ENCODE peak calls at places on chromosomes 5 and 9, in five cellular contexts. F, E, X, T and O are unnamed samples.
A peak's percentile ranks its signal among the peaks of the same experiment; 100 is the strongest.

GRCh38 chr5:128271071-128271470 is 187.5 kb downstream of the SLC12A2 start:
- DNase-seq in F (no peak), X (no peak), T (no peak), E (no peak), O (no peak)

GRCh38 chr5:1467341-1468246 is 22.4 kb upstream of the SLC6A3 start:
- DNase-seq in X (no peak), E (no peak), T (no peak), F (no peak), O (no peak)

GRCh38 chr9:40884072-40884901 is 244.2 kb downstream of the FOXD4L6 start:
- DNase-seq in E (no peak), F (peak; percentile 10), X (no peak), T (no peak), O (peak; percentile 86)

GRCh38 chr5:135012033-135012588 is 21.9 kb downstream of the PITX1 start:
- DNase-seq in X (no peak), F (no peak), E (no peak), T (no peak), O (peak; percentile 78)

GRCh38 chr5:73691301-73691700 is 65.3 kb downstream of the ARHGEF28 start:
- DNase-seq in F (no peak), T (no peak), E (no peak), X (no peak), O (no peak)

GRCh38 chr5:129899454-129899853 is 4.8 kb upstream of the CHSY3 start:
- DNase-seq in X (peak; percentile 60), F (no peak), T (no peak), E (no peak), O (no peak)

GRCh38 chr5:115389074-115389798 is 92.8 kb upstream of the CCDC112 start:
- DNase-seq in X (peak; percentile 20), E (no peak), T (no peak), F (no peak), O (no peak)

GRCh38 chr9:35470894-35471293 is 19.0 kb upstream of the RUSC2 start:
- DNase-seq in T (no peak), X (peak; percentile 91), E (peak; percentile 88), F (no peak), O (no peak)

GRCh38 chr9:37700900-37701299 is 50.1 kb downstream of the FRMPD1 start:
- DNase-seq in E (no peak), T (no peak), F (no peak), X (no peak), O (no peak)

GRCh38 chr5:6721442-6721841 is 8.2 kb downstream of the TENT4A start:
- DNase-seq in F (no peak), X (no peak), E (no peak), T (no peak), O (peak; percentile 82)

GRCh38 chr5:82278711-82279370 is 687 bp upstream of the RPS23 start:
- DNase-seq in F (no peak), T (no peak), E (no peak), X (no peak), O (no peak)

GRCh38 chr5:1911773-1912235 is 29.1 kb upstream of the IRX4 start:
- DNase-seq in T (no peak), F (no peak), X (no peak), E (no peak), O (no peak)

GRCh38 chr9:122394265-122395242 is 23.7 kb downstream of the PTGS1 start:
- DNase-seq in T (no peak), X (peak; percentile 89), F (no peak), E (peak; percentile 73), O (peak; percentile 56)

GRCh38 chr5:105304859-105305258 is 1742.3 kb upstream of the NUDT12 start:
- DNase-seq in E (no peak), X (no peak), F (no peak), T (no peak), O (no peak)
- TF ChIP-seq CTCF in E (no peak), X (no peak), F (no peak), T (peak; percentile 14), O (peak; percentile 17)

GRCh38 chr5:172334196-172334595 is 50.6 kb upstream of the UBTD2 start:
- DNase-seq in X (no peak), E (no peak), F (no peak), T (peak; percentile 61), O (no peak)
- TF ChIP-seq CTCF in X (no peak), E (peak; percentile 6), F (no peak), T (no peak), O (peak; percentile 8)

GRCh38 chr9:7342229-7342628 is 457.3 kb downstream of the DMAC1 start:
- DNase-seq in F (peak; percentile 15), X (peak; percentile 44), E (no peak), T (no peak), O (no peak)
- TF ChIP-seq CTCF in F (no peak), X (peak; percentile 43), E (peak; percentile 37), T (no peak), O (no peak)

DNA sequence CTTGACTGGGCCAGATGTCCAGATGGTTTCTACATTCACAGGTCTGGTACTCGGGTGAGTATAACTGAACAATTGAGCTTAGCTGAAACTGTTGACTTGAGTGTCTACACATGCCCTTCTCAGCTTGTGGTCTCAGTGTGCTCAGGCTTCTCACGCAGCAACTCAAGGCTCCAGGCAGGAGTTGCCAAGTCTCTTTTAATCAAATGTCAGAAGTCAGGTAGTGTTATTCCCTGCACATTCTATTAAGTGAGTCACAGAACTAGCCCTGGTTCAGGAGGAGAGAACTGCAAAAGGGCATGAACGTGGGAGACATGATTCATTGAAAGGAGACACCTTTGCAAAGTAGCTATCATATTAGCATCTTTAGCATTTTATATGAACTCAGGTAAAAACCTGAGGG is 199.3 kb upstream of the ACTBL2 start:
- DNase-seq in T (no peak), F (no peak), E (no peak), X (no peak), O (no peak)
- TF ChIP-seq CTCF in T (no peak), F (no peak), E (no peak), X (no peak), O (no peak)

DNA sequence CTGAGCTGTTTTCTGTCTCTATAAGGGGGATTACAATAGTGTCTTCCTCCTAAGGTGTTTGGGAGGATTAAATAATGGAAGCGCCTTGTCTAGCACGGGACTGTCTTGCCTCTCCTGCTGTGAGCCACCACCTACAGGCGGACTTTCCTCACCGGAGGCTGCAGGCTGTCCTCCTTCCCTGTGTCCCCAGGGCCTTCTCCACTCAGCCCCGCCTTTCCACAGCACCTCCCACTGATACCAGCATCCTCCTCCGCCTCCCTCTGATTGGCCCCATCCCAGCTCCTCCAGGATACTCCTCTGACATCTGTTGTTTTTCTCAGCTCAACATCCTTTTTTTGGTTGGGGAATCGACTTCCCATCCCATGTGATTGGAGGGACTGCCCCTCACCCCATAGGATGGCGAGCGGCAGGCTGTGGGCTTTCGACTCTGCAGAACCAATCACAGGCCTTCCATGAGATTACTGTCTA is 851 bp upstream of the ZDHHC12 start:
- DNase-seq in E (no peak), F (peak; percentile 67), X (peak; percentile 87), T (peak; percentile 80), O (no peak)
- TF ChIP-seq CTCF in E (no peak), F (peak; percentile 14), X (no peak), T (no peak), O (no peak)

DNA sequence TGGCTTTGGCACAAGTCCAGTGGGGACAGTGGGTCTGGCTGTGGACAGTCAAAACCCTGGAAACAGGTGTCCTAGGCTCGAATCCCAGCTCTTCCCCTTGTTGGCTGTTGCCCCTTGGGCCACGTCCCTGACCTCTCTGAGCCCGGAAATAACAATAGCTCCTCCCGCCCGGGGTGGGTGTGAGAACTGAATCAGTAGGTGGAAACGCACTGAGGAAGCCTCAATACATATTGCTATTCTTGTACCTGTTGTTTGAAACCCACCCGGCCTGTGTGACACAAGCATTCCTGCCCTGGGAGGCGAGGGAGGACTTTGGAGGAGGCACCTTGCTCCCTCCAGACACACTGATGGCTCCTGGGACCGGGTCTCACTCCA is 134.1 kb downstream of the OLFM1 start:
- DNase-seq in T (no peak), E (no peak), F (no peak), X (no peak), O (no peak)
- TF ChIP-seq CTCF in T (no peak), E (no peak), F (no peak), X (no peak), O (no peak)

DNA sequence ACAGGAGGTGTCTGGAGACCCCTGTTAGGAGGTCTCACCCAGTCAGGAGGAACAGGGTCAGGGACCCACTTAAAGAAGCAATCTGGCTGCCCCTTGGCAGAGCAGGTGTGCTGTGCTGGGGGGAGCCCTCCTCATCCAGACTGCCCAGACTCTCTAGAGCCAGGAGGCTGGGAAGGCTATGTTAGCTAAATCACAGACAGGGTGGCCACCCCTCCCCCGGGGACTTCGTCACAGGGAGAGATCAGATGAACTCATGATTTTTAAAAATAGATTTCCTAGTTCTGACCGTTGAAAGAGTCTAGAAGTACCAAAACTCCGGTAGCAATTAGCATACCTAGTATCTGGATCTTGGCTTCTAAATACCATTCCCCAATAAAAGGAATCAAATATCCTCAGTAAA is 35.0 kb upstream of the FOXB2 start:
- DNase-seq in T (no peak), X (no peak), E (no peak), F (no peak), O (no peak)
- TF ChIP-seq CTCF in T (no peak), X (no peak), E (no peak), F (no peak), O (no peak)

GRCh38 chr9:95097279-95097678 is 220.2 kb downstream of the FANCC start:
- DNase-seq in F (no peak), T (no peak), E (no peak), X (no peak), O (no peak)

GRCh38 chr9:95098391-95098921 is 219.1 kb downstream of the FANCC start:
- DNase-seq in T (no peak), F (no peak), X (no peak), E (no peak), O (no peak)

GRCh38 chr9:95095619-95096355 is 221.7 kb downstream of the FANCC start:
- DNase-seq in X (no peak), E (no peak), F (no peak), T (no peak), O (no peak)

GRCh38 chr9:95096807-95097206 is 220.7 kb downstream of the FANCC start:
- DNase-seq in F (no peak), X (no peak), T (no peak), E (no peak), O (no peak)

DNA sequence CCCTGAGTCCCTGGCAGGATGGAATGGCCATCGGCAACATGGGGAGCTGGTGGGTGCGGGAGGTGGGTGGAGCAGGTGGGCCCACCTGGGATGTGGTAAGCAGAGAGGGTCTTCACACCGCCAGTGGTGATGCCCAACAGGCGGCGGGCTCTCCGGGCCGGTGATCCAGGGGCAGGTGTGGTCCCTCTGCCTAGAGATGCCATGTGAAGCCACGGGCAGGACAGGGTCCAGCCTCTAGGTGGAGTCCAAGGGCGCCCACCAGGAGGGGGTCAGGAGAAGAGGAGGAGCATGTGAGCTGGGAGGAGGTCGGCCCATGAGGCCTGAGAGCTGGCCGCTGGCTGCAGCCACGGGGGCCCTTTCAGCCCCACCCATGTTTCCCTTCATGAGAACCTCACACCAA is 221.1 kb downstream of the FANCC start:
- DNase-seq in F (no peak), T (no peak), X (no peak), E (no peak), O (no peak)
- TF ChIP-seq CTCF in F (no peak), T (no peak), X (no peak), E (no peak), O (no peak)